ENCODE peak calls at places on chromosome 20, in five cellular contexts. F is C1 segment of cervical spinal cord, R is COR-L47, H is NCI-H1092 treated with DMSO at 0.1 percent for 48 hours, C is gastrocnemius medialis. N is an unnamed sample.

GRCh38 chr20:41047279-41047974 is 18.8 kb downstream of the TOP1 start:
- DNase-seq in F (no peak), R (no peak), H (no peak), C (no peak), N (no peak)

GRCh38 chr20:478949-479429 is 16.7 kb upstream of the TBC1D20 start:
- DNase-seq in F (peak), R (peak), H (peak), C (no peak), N (peak)

GRCh38 chr20:1467355-1468116 is 887 bp upstream of the NSFL1C start:
- DNase-seq in F (no peak), R (no peak), H (no peak), C (peak), N (no peak)

GRCh38 chr20:46213946-46214830 is 94.1 kb downstream of the CDH22 start:
- DNase-seq in F (no peak), R (no peak), H (no peak), C (peak), N (no peak)

GRCh38 chr20:37542281-37542680 is 14.6 kb upstream of the BLCAP start:
- DNase-seq in F (no peak), R (no peak), H (no peak), C (no peak), N (no peak)

GRCh38 chr20:25699914-25700313 is 3.3 kb upstream of the ZNF337 start:
- DNase-seq in F (no peak), R (no peak), H (no peak), C (no peak), N (no peak)

GRCh38 chr20:24723953-24724352 is 225.1 kb upstream of the CST7 start:
- DNase-seq in F (no peak), R (no peak), H (no peak), C (no peak), N (no peak)

GRCh38 chr20:18790787-18791186 is 22.8 kb upstream of the SCP2D1 start:
- DNase-seq in F (no peak), R (no peak), H (no peak), C (no peak), N (no peak)

GRCh38 chr20:32752021-32752457 is 8.8 kb upstream of the COMMD7 start:
- DNase-seq in F (no peak), R (no peak), H (no peak), C (no peak), N (no peak)

GRCh38 chr20:47558699-47559098 is 57.0 kb downstream of the NCOA3 start:
- DNase-seq in F (no peak), R (no peak), H (no peak), C (no peak), N (no peak)

GRCh38 chr20:51220293-51220706 is 197.4 kb upstream of the KCNG1 start:
- DNase-seq in F (no peak), R (no peak), H (peak), C (no peak), N (no peak)

GRCh38 chr20:43539975-43540672 is 18.7 kb upstream of the SGK2 start:
- DNase-seq in F (no peak), R (no peak), H (no peak), C (no peak), N (no peak)

GRCh38 chr20:57705103-57705899 is 4.5 kb downstream of the PMEPA1 start:
- DNase-seq in F (no peak), R (no peak), H (no peak), C (no peak), N (no peak)

GRCh38 chr20:50041238-50041915 is 58.6 kb downstream of the SNAI1 start:
- DNase-seq in F (no peak), R (no peak), H (no peak), C (no peak), N (no peak)

GRCh38 chr20:46894971-46895905 is 595 bp downstream of the EYA2 start:
- DNase-seq in F (no peak), R (peak), H (peak), C (no peak), N (peak)

GRCh38 chr20:3042621-3043020 is 801 bp upstream of the GNRH2 start:
- DNase-seq in F (no peak), R (peak), H (no peak), C (no peak), N (no peak)

GRCh38 chr20:37992802-37993538 is 40.3 kb downstream of the TTI1 start:
- DNase-seq in F (no peak), R (peak), H (no peak), C (peak), N (no peak)

GRCh38 chr20:36779656-36780025 is 6.1 kb upstream of the DSN1 start:
- DNase-seq in F (no peak), R (no peak), H (no peak), C (no peak), N (no peak)

GRCh38 chr20:32830437-32830836 is 10.7 kb downstream of the MAPRE1 start:
- DNase-seq in F (no peak), R (no peak), H (no peak), C (peak), N (no peak)

GRCh38 chr20:37407117-37407566 is 61.2 kb downstream of the SRC start:
- DNase-seq in F (no peak), R (no peak), H (no peak), C (no peak), N (no peak)

GRCh38 chr20:48457261-48458002 is 370.4 kb downstream of the PREX1 start:
- DNase-seq in F (no peak), R (no peak), H (no peak), C (no peak), N (no peak)

GRCh38 chr20:3560578-3560977 is 89.8 kb downstream of the ATRN start:
- DNase-seq in F (no peak), R (no peak), H (no peak), C (no peak), N (no peak)

GRCh38 chr20:38888059-38888831 is 38.0 kb upstream of the FAM83D start:
- DNase-seq in F (peak), R (no peak), H (no peak), C (no peak), N (no peak)

GRCh38 chr20:9241721-9242427 is 173.0 kb downstream of the PLCB4 start:
- DNase-seq in F (no peak), R (no peak), H (no peak), C (no peak), N (no peak)

GRCh38 chr20:49388790-49389189 is 93.7 kb downstream of the KCNB1 start:
- DNase-seq in F (no peak), R (no peak), H (no peak), C (no peak), N (no peak)

GRCh38 chr20:25692499-25692898 is 4.2 kb downstream of the ZNF337 start:
- DNase-seq in F (no peak), R (no peak), H (no peak), C (no peak), N (no peak)

GRCh38 chr20:44345147-44345546 is 8.3 kb downstream of the R3HDML start:
- DNase-seq in F (no peak), R (no peak), H (no peak), C (no peak), N (no peak)

GRCh38 chr20:327946-328563 is 2.7 kb downstream of the SOX12 start:
- DNase-seq in F (no peak), R (no peak), H (no peak), C (no peak), N (no peak)

GRCh38 chr20:36523341-36523740 is 18.0 kb upstream of the MYL9 start:
- DNase-seq in F (no peak), R (no peak), H (no peak), C (no peak), N (no peak)

GRCh38 chr20:38284893-38285444 is 19.0 kb upstream of the BPI start:
- DNase-seq in F (no peak), R (no peak), H (no peak), C (no peak), N (no peak)

N was measured in SHP77.